ENCODE peak calls at places on chromosomes 2 and 18, in nine cellular contexts. R, C, N, O, Z, V, D, G and H are unnamed samples.
A peak's percentile ranks its signal among the peaks of the same experiment; 100 is the strongest.

GRCh38 chr2:158735822-158736580 is 59.1 kb upstream of the DAPL1 start:
- DNase-seq in N (no peak), Z (no peak), C (no peak), O (no peak), D (no peak), R (no peak), G (no peak), V (no peak), H (no peak)

GRCh38 chr18:48535956-48536355 is 2.9 kb upstream of the CTIF start:
- DNase-seq in D (no peak), O (no peak), Z (no peak), C (no peak), R (no peak), G (peak; percentile 37), V (no peak), N (no peak), H (no peak)

GRCh38 chr2:217035967-217036366 is 176.1 kb upstream of the TNP1 start:
- DNase-seq in G (no peak), N (no peak), Z (no peak), R (no peak), V (peak; percentile 65), O (peak; percentile 68), C (no peak), D (no peak), H (no peak)

GRCh38 chr2:70830333-70830732 is 5.3 kb downstream of the CD207 start:
- DNase-seq in C (no peak), O (peak; percentile 53), V (no peak), G (no peak), R (no peak), N (no peak), Z (no peak), D (no peak), H (no peak)

GRCh38 chr2:210020138-210020537 is 17.7 kb downstream of the RPE start:
- DNase-seq in G (no peak), V (no peak), C (no peak), D (no peak), R (no peak), N (no peak), O (no peak), Z (no peak), H (no peak)

GRCh38 chr18:43539862-43540261 is 262.6 kb upstream of the SYT4 start:
- DNase-seq in Z (no peak), R (no peak), D (no peak), O (no peak), C (no peak), G (no peak), V (no peak), N (no peak), H (no peak)

GRCh38 chr2:182404102-182404501 is 22.7 kb downstream of the PDE1A start:
- DNase-seq in G (no peak), V (no peak), N (no peak), Z (no peak), R (peak; percentile 79), D (no peak), O (peak; percentile 44), C (no peak), H (no peak)

GRCh38 chr2:210063306-210063705 is 60.9 kb downstream of the RPE start:
- DNase-seq in D (no peak), G (no peak), O (no peak), V (no peak), N (no peak), C (no peak), R (no peak), Z (no peak), H (no peak)

GRCh38 chr18:9343577-9343976 is 9.0 kb downstream of the TWSG1 start:
- DNase-seq in C (no peak), D (no peak), Z (no peak), N (no peak), G (no peak), R (no peak), O (no peak), V (no peak), H (no peak)

GRCh38 chr2:225002656-225003045 is 39.6 kb downstream of the DOCK10 start:
- DNase-seq in R (no peak), Z (no peak), C (no peak), O (no peak), V (no peak), N (no peak), D (peak; percentile 49), G (no peak), H (no peak)

GRCh38 chr2:158926478-158926948 is 41.9 kb upstream of the TANC1 start:
- DNase-seq in N (no peak), V (no peak), C (no peak), D (no peak), O (peak; percentile 76), Z (no peak), G (no peak), R (peak; percentile 84), H (no peak)

GRCh38 chr2:173086518-173087213 is 11.0 kb downstream of the MAP3K20 start:
- DNase-seq in R (peak; percentile 51), N (no peak), D (no peak), V (no peak), Z (no peak), C (no peak), G (no peak), O (no peak), H (no peak)

GRCh38 chr18:48827321-48828200 is 123.2 kb downstream of the SMAD7 start:
- DNase-seq in C (peak; percentile 24), G (peak; percentile 81), O (peak; percentile 71), R (no peak), Z (no peak), N (no peak), V (peak; percentile 39), D (no peak), H (no peak)

GRCh38 chr2:217901826-217902225 is 101.0 kb downstream of the TNS1 start:
- DNase-seq in G (no peak), O (peak; percentile 86), V (peak; percentile 72), Z (no peak), N (no peak), D (no peak), R (peak; percentile 35), C (no peak), H (no peak)

GRCh38 chr2:105274046-105274445 is 32.5 kb downstream of the GPR45 start:
- DNase-seq in R (no peak), C (no peak), O (peak; percentile 59), N (no peak), V (no peak), G (no peak), D (no peak), Z (no peak), H (no peak)

GRCh38 chr2:85865539-85866164 is 23.1 kb downstream of the ST3GAL5 start:
- DNase-seq in R (peak; percentile 20), N (no peak), V (no peak), Z (no peak), C (no peak), O (peak; percentile 28), D (no peak), G (peak; percentile 16), H (no peak)

GRCh38 chr18:80103231-80103630 is 5.8 kb upstream of the ADNP2 start:
- DNase-seq in C (no peak), D (no peak), G (no peak), O (peak; percentile 82), Z (no peak), V (no peak), R (peak; percentile 35), N (no peak), H (no peak)

GRCh38 chr18:57836557-57836956 is 33.4 kb upstream of the ATP8B1 start:
- DNase-seq in Z (no peak), D (no peak), V (no peak), N (no peak), O (no peak), R (no peak), C (no peak), G (no peak), H (no peak)

GRCh38 chr2:43325448-43325811 is 99.0 kb upstream of the ZFP36L2 start:
- DNase-seq in D (no peak), O (no peak), V (no peak), C (no peak), Z (no peak), N (no peak), R (no peak), G (no peak), H (no peak)

GRCh38 chr2:202494300-202494699 is 118.2 kb downstream of the BMPR2 start:
- DNase-seq in C (no peak), D (no peak), O (peak; percentile 36), G (no peak), R (peak; percentile 70), Z (no peak), N (no peak), V (no peak), H (no peak)

GRCh38 chr2:220893411-220893810 is 678.7 kb downstream of the EPHA4 start:
- DNase-seq in O (no peak), Z (no peak), V (no peak), G (no peak), N (no peak), D (no peak), C (no peak), R (no peak), H (no peak)

GRCh38 chr2:20016346-20016745 is 3.9 kb upstream of the MATN3 start:
- DNase-seq in C (no peak), N (no peak), R (no peak), Z (no peak), D (no peak), O (no peak), V (no peak), G (peak; percentile 71), H (no peak)

GRCh38 chr18:10122116-10122515 is 208.3 kb downstream of the VAPA start:
- DNase-seq in C (no peak), V (no peak), D (no peak), N (no peak), G (no peak), R (peak; percentile 34), O (peak; percentile 46), Z (no peak), H (no peak)

GRCh38 chr2:46967990-46968647 is 52.5 kb upstream of the MCFD2 start:
- DNase-seq in O (peak; percentile 98), G (no peak), N (no peak), C (peak; percentile 73), R (peak; percentile 93), D (no peak), Z (no peak), V (peak; percentile 89), H (no peak)

GRCh38 chr2:55224761-55225261 is 7.3 kb downstream of the CLHC1 start:
- DNase-seq in Z (no peak), D (no peak), O (no peak), R (no peak), V (peak; percentile 72), G (peak; percentile 65), C (no peak), N (no peak), H (no peak)

GRCh38 chr2:119496682-119497081 is 27.6 kb downstream of the SCTR start:
- DNase-seq in D (no peak), N (no peak), R (no peak), O (no peak), Z (no peak), G (no peak), V (no peak), C (no peak), H (no peak)

GRCh38 chr18:8319798-8320477 is 289.3 kb upstream of the RAB12 start:
- DNase-seq in O (peak; percentile 34), R (peak; percentile 46), D (no peak), V (no peak), G (no peak), C (no peak), Z (no peak), N (no peak), H (no peak)

GRCh38 chr2:144429396-144430112 is 90.4 kb downstream of the ZEB2 start:
- DNase-seq in O (no peak), R (no peak), V (no peak), D (no peak), G (no peak), N (no peak), C (no peak), Z (no peak), H (no peak)

GRCh38 chr2:75224636-75225094 is 25.3 kb upstream of the TACR1 start:
- DNase-seq in G (no peak), N (no peak), V (no peak), D (no peak), R (no peak), C (no peak), Z (no peak), O (no peak), H (no peak)

GRCh38 chr2:190335225-190335559 is 8.2 kb upstream of the INPP1 start:
- DNase-seq in Z (no peak), C (no peak), R (no peak), O (no peak), D (no peak), G (no peak), N (no peak), V (no peak), H (no peak)

GRCh38 chr2:73333564-73333963 is 40.2 kb upstream of the EGR4 start:
- DNase-seq in R (no peak), V (no peak), D (no peak), N (no peak), G (no peak), Z (no peak), C (no peak), O (no peak), H (no peak)